ENCODE peak calls at places on chromosomes 16 and 17, in six cellular contexts. Z is MM.1S, T is colonic mucosa, Y is lower leg skin, Q is pancreas, O is psoas muscle. B is an unnamed sample.

GRCh38 chr17:62869885-62870580 is 61.9 kb upstream of the MARCHF10 start:
- DNase-seq in Z (peak), T (no peak), Y (no peak), Q (no peak), O (no peak), B (peak)

GRCh38 chr17:55161935-55162555 is 102.7 kb upstream of the HLF start:
- DNase-seq in Z (no peak), T (no peak), Y (no peak), Q (no peak), O (no peak), B (peak)

GRCh38 chr17:41655611-41656111 is 31.3 kb upstream of the KRT17 start:
- DNase-seq in Z (no peak), T (peak), Y (peak), Q (peak), O (peak), B (no peak)

GRCh38 chr17:79251824-79252223 is 177.2 kb downstream of the ENGASE start:
- DNase-seq in Z (no peak), T (no peak), Y (no peak), Q (no peak), O (peak), B (no peak)

GRCh38 chr17:48351916-48352332 is 78.1 kb downstream of the SKAP1 start:
- DNase-seq in Z (peak), T (no peak), Y (no peak), Q (no peak), O (no peak), B (peak)

GRCh38 chr17:40095944-40096791 is 4.2 kb downstream of the NR1D1 start:
- DNase-seq in Z (peak), T (peak), Y (no peak), Q (no peak), O (peak), B (no peak)

GRCh38 chr17:979539-980405 is at the start of gene NXN:
- DNase-seq in Z (peak), T (peak), Y (peak), Q (peak), O (peak), B (peak)

GRCh38 chr16:22813946-22814325 is at the start of gene HS3ST2:
- DNase-seq in Z (no peak), T (peak), Y (peak), Q (no peak), O (peak), B (no peak)

GRCh38 chr17:79862771-79863440 is 23.7 kb upstream of the CBX4 start:
- DNase-seq in Z (no peak), T (no peak), Y (no peak), Q (no peak), O (no peak), B (no peak)

GRCh38 chr16:23420011-23420410 is 33.0 kb downstream of the COG7 start:
- DNase-seq in Z (no peak), T (no peak), Y (no peak), Q (no peak), O (no peak), B (no peak)

GRCh38 chr16:87579691-87580090 is 22.6 kb upstream of the JPH3 start:
- DNase-seq in Z (no peak), T (no peak), Y (no peak), Q (no peak), O (no peak), B (no peak)

GRCh38 chr17:37737971-37738370 is 6.9 kb downstream of the HNF1B start:
- DNase-seq in Z (no peak), T (no peak), Y (no peak), Q (no peak), O (no peak), B (peak)

GRCh38 chr17:37506678-37507077 is 17.0 kb downstream of the DUSP14 start:
- DNase-seq in Z (peak), T (no peak), Y (no peak), Q (no peak), O (no peak), B (no peak)

GRCh38 chr17:81456798-81457197 is 55.8 kb downstream of the ACTG1 start:
- DNase-seq in Z (no peak), T (no peak), Y (no peak), Q (no peak), O (no peak), B (no peak)

GRCh38 chr16:22771551-22771950 is 42.4 kb upstream of the HS3ST2 start:
- DNase-seq in Z (no peak), T (no peak), Y (no peak), Q (no peak), O (no peak), B (no peak)

GRCh38 chr17:47776330-47777197 is 43.5 kb downstream of the TBX21 start:
- DNase-seq in Z (peak), T (peak), Y (no peak), Q (no peak), O (no peak), B (peak)

GRCh38 chr17:58436805-58437239 is 19.5 kb upstream of the RNF43 start:
- DNase-seq in Z (no peak), T (no peak), Y (no peak), Q (no peak), O (no peak), B (no peak)

GRCh38 chr16:84044108-84044488 is 1.5 kb upstream of the SLC38A8 start:
- DNase-seq in Z (no peak), T (no peak), Y (no peak), Q (no peak), O (no peak), B (peak)

GRCh38 chr17:28900986-28901726 is 1.7 kb downstream of the DHRS13 start:
- DNase-seq in Z (no peak), T (no peak), Y (no peak), Q (no peak), O (no peak), B (no peak)

GRCh38 chr17:17666111-17666714 is 15.0 kb upstream of the RAI1 start:
- DNase-seq in Z (no peak), T (peak), Y (no peak), Q (no peak), O (peak), B (peak)

GRCh38 chr16:2673066-2673999 is 9.0 kb upstream of the KCTD5 start:
- DNase-seq in Z (peak), T (peak), Y (peak), Q (peak), O (peak), B (peak)

GRCh38 chr16:85200471-85201278 is 88.4 kb upstream of the CIBAR2 start:
- DNase-seq in Z (peak), T (no peak), Y (no peak), Q (no peak), O (no peak), B (no peak)

DNA sequence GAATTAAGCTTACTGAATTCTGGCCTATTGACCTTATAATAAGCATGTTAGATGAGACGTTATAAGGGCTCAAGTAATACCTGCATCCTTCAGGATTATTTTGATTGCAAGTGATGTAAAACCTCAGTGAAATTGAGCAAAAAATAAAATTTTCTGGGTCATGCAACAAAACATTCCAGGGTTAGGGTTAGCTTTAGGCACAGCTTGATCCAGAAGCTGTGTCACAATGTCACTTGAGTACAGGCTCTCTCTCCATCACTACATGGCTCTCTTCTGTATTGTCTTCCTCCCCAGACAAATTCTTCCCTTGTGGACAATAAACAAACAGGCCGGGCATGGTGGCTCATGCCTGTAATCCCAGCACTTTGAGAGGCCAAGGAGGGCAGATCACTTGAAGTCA is 3.6 kb upstream of the NUP93 start:
- DNase-seq in Z (no peak), T (no peak), Y (no peak), Q (no peak), O (no peak), B (no peak)
- TF ChIP-seq CTCF in Z (no peak), T (no peak), Y (no peak), Q (no peak), O (no peak), B (no peak)

DNA sequence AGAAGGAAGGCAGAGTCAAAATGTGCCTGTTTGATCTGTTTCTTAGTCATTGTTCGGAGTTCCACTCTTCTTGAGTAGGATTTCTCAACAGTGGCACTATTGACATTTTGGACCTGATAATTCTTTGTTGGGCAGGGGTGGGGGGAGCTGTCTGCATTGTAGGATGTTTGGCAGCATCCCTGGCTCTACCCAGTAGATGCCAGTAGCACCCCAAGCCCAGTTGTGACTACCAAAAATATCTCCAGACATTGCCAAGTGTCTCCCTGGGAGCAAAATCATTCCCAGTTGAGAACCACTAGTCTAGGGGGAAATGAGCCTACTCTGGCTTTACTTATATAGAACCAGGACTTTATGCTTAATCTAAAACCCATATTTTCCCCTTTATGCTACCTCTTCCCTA is 1.1 kb upstream of the GFOD2 start:
- DNase-seq in Z (no peak), T (no peak), Y (no peak), Q (no peak), O (no peak), B (no peak)
- H3K4me3 ChIP-seq in Z (peak), T (no peak), Y (no peak), Q (peak), O (peak), B (peak)

DNA sequence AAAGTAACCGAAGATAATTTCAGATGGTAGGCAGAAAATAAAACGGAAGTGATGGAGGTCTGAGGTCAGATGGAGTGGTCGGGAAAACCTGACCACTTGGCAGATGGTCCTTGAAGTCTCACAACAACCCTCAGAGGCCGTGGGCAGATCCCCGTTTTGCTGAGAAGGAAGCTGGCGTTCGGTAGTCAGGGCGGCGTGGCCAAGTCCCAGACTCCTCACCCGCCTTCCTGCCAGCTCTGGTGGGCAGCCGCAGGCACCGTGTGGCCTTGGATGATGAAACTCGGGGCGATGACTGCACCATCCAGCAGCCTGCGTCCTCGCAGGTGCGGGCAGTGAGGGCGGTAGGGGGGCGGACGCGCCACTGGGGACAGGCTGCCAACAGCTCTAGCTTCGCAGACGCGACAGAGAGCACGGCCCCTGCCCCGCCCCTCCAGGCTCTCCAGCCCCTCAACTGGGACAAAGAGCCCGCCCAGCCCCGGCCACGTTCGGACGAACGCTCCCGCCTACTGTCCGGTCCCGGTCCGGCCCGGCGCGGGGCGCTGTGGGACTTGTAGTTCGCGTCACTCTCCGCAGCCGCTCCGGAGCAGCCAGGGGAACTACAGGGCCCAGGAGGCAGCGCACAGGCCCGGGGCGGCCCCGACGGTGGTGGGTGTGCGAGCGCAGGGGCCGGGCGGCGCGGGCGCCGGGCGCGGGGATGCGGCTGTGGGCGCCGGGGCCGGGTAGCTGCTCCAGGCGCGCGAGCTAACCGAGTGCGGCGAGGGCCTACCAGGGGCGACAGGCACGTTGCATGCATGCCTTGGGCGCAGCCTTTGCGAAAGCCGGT is at the start of gene GPT2:
- DNase-seq in Z (peak), T (peak), Y (peak), Q (peak), O (peak), B (peak)
- TF ChIP-seq CTCF in Z (no peak), T (no peak), Y (no peak), Q (no peak), O (peak), B (no peak)

DNA sequence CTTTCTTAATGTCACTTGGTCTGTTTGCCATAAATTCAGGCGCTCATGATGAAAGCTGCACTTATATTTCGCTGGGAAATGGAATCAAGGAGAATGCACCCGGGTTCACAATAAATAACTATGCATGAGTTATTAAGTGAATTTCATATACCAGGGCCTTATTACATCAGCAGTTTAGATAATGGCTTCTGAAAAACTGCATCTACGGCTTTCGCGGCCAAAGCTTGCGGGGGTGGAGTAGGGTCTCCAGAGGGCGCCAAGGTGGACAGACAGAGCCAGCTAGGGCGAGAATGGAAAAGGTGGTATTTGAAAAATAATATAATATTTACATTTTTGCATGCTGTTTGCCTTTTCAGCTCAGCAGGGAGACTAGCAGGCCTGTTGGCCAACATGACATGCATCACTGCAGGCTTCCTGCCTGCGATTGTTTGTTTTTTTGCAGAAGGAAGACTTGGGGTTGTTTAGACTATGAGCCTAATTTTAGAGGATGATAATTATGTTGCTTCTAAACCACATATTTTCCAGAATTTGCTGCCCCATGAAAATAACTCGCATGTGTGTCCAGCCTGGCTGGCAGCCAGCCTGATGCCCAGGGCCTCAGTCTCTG is 173.8 kb upstream of the IRX3 start:
- DNase-seq in Z (no peak), T (no peak), Y (no peak), Q (no peak), O (no peak), B (peak)
- H3K4me3 ChIP-seq in Z (no peak), T (no peak), Y (no peak), Q (no peak), O (no peak), B (no peak)